ENCODE peak calls at places on chromosome 1, in nine cellular contexts. Z is heart left ventricle, D is tibial nerve, L is HCT116, J is uterus, K is vagina, R is stomach, S is NB4, B is A549. I is an unnamed sample.

GRCh38 chr1:34162852-34163766 is 1.9 kb downstream of the CSMD2 start:
- DNase-seq in Z (peak; percentile 66), D (peak; percentile 30), L (peak; percentile 39), J (peak; percentile 25), K (no peak), R (peak; percentile 42), S (peak; percentile 43), B (peak; percentile 74), I (peak; percentile 55)

GRCh38 chr1:45954401-45954847 is 151.0 kb downstream of the MAST2 start:
- DNase-seq in Z (no peak), D (no peak), L (peak; percentile 4), J (no peak), K (no peak), R (no peak), S (peak; percentile 2), B (peak; percentile 74), I (no peak)

GRCh38 chr1:226708342-226708780 is 30.7 kb downstream of the ITPKB start:
- DNase-seq in Z (no peak), D (no peak), L (no peak), J (peak; percentile 51), K (no peak), R (no peak), S (peak; percentile 60), B (no peak), I (no peak)

GRCh38 chr1:73205294-73205973 is 923.1 kb upstream of the NEGR1 start:
- DNase-seq in Z (no peak), D (no peak), L (no peak), J (no peak), K (no peak), R (no peak), S (peak; percentile 13), B (no peak), I (no peak)

GRCh38 chr1:202160377-202160940 is at the start of gene PTPN7:
- DNase-seq in Z (no peak), D (no peak), L (no peak), J (no peak), K (no peak), R (peak; percentile 39), S (peak; percentile 92), B (no peak), I (peak; percentile 72)

GRCh38 chr1:6991271-6991670 is 206.0 kb downstream of the CAMTA1 start:
- DNase-seq in Z (no peak), D (no peak), L (peak; percentile 51), J (no peak), K (no peak), R (no peak), S (no peak), B (peak; percentile 13), I (no peak)

GRCh38 chr1:14894811-14895524 is 258.6 kb upstream of the TMEM51 start:
- DNase-seq in Z (no peak), D (no peak), L (no peak), J (no peak), K (no peak), R (peak; percentile 33), S (no peak), B (no peak), I (no peak)

GRCh38 chr1:58238846-58239245 is 307.7 kb downstream of the OMA1 start:
- DNase-seq in Z (no peak), D (no peak), L (no peak), J (no peak), K (no peak), R (no peak), S (no peak), B (no peak), I (no peak)

GRCh38 chr1:150009604-150010387 is 730 bp downstream of the OTUD7B start:
- DNase-seq in Z (peak; percentile 47), D (no peak), L (no peak), J (peak; percentile 57), K (no peak), R (peak; percentile 43), S (peak; percentile 47), B (peak; percentile 48), I (peak; percentile 16)

GRCh38 chr1:22780696-22781095 is 70.1 kb downstream of the EPHB2 start:
- DNase-seq in Z (no peak), D (no peak), L (peak; percentile 64), J (no peak), K (no peak), R (no peak), S (peak; percentile 20), B (peak; percentile 57), I (peak; percentile 40)

GRCh38 chr1:16076003-16076870 is 2.8 kb upstream of the FAM131C start:
- DNase-seq in Z (no peak), D (no peak), L (peak; percentile 82), J (peak; percentile 80), K (no peak), R (no peak), S (peak; percentile 33), B (peak; percentile 90), I (no peak)
- TF ChIP-seq POLR2A in Z (no peak), D (no peak), L (no peak), J (no peak), K (no peak), R (no peak), S (no peak), B (no peak), I (no peak)

DNA sequence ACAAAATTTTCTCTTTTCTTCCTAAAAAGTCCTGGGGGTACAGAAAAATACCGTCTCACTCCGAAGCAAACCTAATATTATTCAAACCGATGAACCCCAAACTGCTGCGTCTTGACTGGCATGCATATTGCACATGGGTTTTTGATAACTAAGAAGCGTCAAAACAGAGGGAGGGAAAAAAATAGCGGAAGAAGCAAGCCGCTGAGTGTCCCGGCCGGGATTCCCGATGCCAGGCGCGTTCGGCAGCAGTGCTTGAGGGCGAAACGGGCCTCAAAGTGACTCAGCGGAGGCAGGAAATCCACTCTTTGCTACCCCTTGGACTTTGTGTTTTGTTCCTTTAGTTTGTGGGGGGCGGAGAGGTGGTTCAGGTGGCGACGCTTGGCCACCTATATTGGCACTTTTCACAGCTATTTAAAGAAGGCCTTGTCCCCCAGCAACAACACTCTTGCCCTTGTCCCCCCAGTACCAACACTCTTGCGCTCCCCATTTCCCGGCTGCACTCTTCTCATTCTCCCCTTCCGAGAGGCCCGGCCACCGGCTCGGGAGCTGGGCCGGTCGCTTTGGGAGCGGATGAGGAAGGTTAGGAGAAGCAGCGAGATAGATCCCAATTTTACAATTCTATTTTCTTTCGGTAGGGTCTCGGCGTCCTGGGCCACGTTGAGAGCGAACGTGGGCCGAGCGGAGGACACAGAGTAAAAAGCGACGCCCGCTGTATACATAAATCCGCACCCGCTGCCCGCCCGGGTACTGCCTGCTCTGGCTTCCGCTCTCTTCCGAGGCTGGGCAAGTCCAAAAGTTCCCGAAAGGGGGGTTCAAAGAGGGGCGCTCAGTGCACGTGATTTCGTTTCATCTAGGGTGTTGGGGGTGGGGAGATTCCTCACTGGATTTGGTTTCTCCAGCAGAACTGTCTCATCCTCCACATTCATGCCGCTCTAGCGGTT is 2.5 kb downstream of the LMX1A start:
- DNase-seq in Z (no peak), D (no peak), L (no peak), J (no peak), K (no peak), R (no peak), S (no peak), B (no peak), I (no peak)
- TF ChIP-seq POLR2A in Z (no peak), D (no peak), L (no peak), J (no peak), K (no peak), R (no peak), S (no peak), B (no peak), I (no peak)

DNA sequence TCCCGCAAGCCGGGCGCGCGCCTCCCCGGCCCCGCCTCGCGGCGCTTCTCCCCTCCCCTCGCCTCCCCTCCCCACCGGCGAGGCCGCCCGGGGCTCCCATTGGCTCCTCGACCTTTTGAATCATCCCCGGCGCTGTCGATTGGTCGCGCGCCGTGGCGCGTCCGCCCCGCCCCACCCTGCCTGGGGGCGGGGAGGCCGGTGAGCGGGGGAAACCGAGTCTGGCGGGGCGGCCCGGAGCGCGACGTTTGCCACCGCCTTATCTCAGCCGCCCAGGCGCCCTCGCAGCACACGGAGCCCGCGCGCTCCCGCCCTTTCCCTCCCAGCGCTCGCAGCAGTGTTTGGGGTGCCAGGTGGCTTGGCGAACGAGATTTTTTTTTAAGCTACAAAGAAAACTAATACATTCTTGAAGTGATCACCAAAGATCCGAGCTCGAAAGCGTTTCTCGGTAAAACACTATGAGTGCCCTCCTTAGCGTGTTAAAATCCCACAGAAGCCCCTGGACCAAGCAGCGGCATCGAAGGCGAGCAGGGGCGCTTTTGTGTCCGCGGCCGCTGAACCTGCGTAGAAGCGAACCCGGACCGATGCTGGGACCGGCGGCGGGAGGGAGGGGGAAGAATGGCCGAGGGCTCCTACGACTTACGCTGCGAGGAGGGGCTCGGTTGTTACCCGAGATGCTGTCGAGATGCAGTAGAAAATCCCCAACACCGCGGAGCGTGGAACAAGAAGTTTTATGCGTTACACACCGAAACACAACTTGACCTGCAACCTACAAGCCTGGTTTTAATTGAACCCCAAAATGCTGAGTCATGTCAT is 434 bp upstream of the LBR start:
- DNase-seq in Z (peak; percentile 95), D (peak; percentile 80), L (peak; percentile 66), J (peak; percentile 91), K (no peak), R (peak; percentile 95), S (peak; percentile 94), B (peak; percentile 90), I (peak; percentile 89)
- TF ChIP-seq POLR2A in Z (no peak), D (peak; percentile 36), L (peak; percentile 37), J (peak; percentile 88), K (peak; percentile 85), R (no peak), S (peak; percentile 22), B (peak; percentile 71), I (peak; percentile 64)

GRCh38 chr1:19798486-19799232 is 1.1 kb downstream of the TMCO4 start:
- DNase-seq in Z (no peak), D (no peak), L (no peak), J (no peak), K (no peak), R (no peak), S (peak; percentile 8), B (no peak), I (no peak)

GRCh38 chr1:19799877-19800804 is at the start of gene TMCO4:
- DNase-seq in Z (peak; percentile 60), D (peak; percentile 23), L (no peak), J (peak; percentile 55), K (no peak), R (peak; percentile 64), S (peak; percentile 71), B (peak; percentile 35), I (peak; percentile 70)

GRCh38 chr1:19802269-19802668 is 2.6 kb upstream of the TMCO4 start:
- DNase-seq in Z (no peak), D (no peak), L (no peak), J (no peak), K (no peak), R (no peak), S (no peak), B (no peak), I (no peak)

GRCh38 chr1:19797827-19798226 is 1.9 kb downstream of the TMCO4 start:
- DNase-seq in Z (no peak), D (no peak), L (no peak), J (no peak), K (no peak), R (no peak), S (no peak), B (no peak), I (no peak)

DNA sequence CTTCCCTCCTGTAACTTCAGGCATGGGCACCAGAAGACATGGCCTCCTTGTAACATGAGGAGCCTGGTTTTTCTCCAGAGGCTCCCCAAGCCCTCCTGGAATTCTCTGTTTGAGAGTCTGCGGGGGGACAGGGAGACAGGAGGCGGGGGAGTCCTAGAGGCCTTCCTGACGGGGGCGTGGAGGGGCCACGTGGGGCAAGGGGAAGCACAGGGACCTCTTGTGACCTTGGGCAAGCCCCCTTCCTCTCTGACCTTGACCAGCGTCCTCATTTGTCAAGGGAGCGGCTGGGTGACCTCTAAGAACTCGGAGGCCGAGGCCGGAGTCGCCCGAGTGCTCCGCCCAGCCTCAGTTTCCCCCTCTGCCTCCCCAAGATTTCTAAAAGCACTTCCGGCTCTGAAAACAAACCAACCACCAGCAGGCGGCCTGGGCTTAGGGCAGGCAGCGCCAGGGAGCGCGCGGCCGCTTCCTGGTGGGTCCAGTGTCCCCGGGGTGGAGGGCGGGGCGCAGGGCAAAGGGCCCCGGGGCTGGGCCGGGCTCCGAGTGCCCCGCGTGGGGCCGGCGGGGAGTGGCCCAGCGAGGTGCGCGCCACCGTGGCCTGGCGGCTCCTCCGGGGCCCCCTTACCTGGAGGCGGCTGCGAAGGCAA is 361 bp downstream of the TMCO4 start:
- DNase-seq in Z (peak; percentile 70), D (peak; percentile 28), L (no peak), J (no peak), K (no peak), R (peak; percentile 84), S (peak; percentile 78), B (peak; percentile 52), I (no peak)
- TF ChIP-seq POLR2A in Z (no peak), D (no peak), L (no peak), J (no peak), K (no peak), R (no peak), S (peak; percentile 30), B (peak; percentile 46), I (peak; percentile 60)

I was measured in GM12892.